ENCODE peak calls at places on chromosomes 12 and 14, in five cellular contexts. One of them, this sample, is unnamed. For H3K4me1, the result is how much of the 10 kb centered on the place peaks cover.

GRCh38 chr12:26631846-26632245 is 201.1 kb downstream of the ITPR2 start:
- DNase-seq in H1: no peak
- DNase-seq in A549: no peak
- DNase-seq in stomach: no peak
- DNase-seq in testis: no peak
- DNase-seq in this sample: no peak

GRCh38 chr12:107309020-107309419 is 215.7 kb upstream of the CRY1 start:
- DNase-seq in stomach: no peak
- DNase-seq in A549: no peak
- DNase-seq in H1: no peak
- DNase-seq in testis: no peak
- DNase-seq in this sample: no peak

GRCh38 chr14:100019156-100019882 is 45.9 kb upstream of the EVL start:
- DNase-seq in stomach: no peak
- DNase-seq in testis: no peak
- DNase-seq in H1: no peak
- DNase-seq in A549: peak
- DNase-seq in this sample: peak

GRCh38 chr14:70909788-70910614 is 2.7 kb downstream of the PCNX1 start:
- DNase-seq in stomach: no peak
- DNase-seq in A549: no peak
- DNase-seq in H1: no peak
- DNase-seq in testis: no peak
- DNase-seq in this sample: no peak

GRCh38 chr12:56078427-56078826 is 1.5 kb upstream of the ERBB3 start:
- DNase-seq in H1: no peak
- DNase-seq in testis: no peak
- DNase-seq in A549: no peak
- DNase-seq in stomach: no peak
- DNase-seq in this sample: no peak

GRCh38 chr12:39958377-39958776 is 147.5 kb downstream of the SLC2A13 start:
- DNase-seq in stomach: no peak
- DNase-seq in H1: no peak
- DNase-seq in testis: no peak
- DNase-seq in A549: no peak
- DNase-seq in this sample: no peak

GRCh38 chr12:6451348-6452244 is at the start of gene TAPBPL:
- DNase-seq in testis: peak
- DNase-seq in H1: no peak
- DNase-seq in stomach: peak
- DNase-seq in A549: peak
- DNase-seq in this sample: peak

GRCh38 chr14:41749425-41749824 is 142.7 kb downstream of the LRFN5 start:
- DNase-seq in A549: no peak
- DNase-seq in testis: no peak
- DNase-seq in H1: no peak
- DNase-seq in stomach: no peak
- DNase-seq in this sample: no peak

GRCh38 chr12:121524196-121524930 is 56.5 kb downstream of the KDM2B start:
- DNase-seq in testis: no peak
- DNase-seq in stomach: no peak
- DNase-seq in A549: no peak
- DNase-seq in H1: no peak
- DNase-seq in this sample: no peak

GRCh38 chr12:120118710-120119097 is 2.2 kb upstream of the RAB35 start:
- DNase-seq in testis: no peak
- DNase-seq in A549: no peak
- DNase-seq in H1: no peak
- DNase-seq in stomach: no peak
- DNase-seq in this sample: no peak

GRCh38 chr12:45587877-45588530 is 141.5 kb upstream of the ARID2 start:
- DNase-seq in testis: no peak
- DNase-seq in H1: no peak
- DNase-seq in A549: no peak
- DNase-seq in stomach: peak
- DNase-seq in this sample: no peak

GRCh38 chr12:114976959-114977358 is 293.0 kb upstream of the TBX3 start:
- DNase-seq in stomach: no peak
- DNase-seq in H1: no peak
- DNase-seq in A549: peak
- DNase-seq in testis: no peak
- DNase-seq in this sample: no peak

GRCh38 chr12:57299514-57300016 is 48.6 kb upstream of the STAC3 start:
- DNase-seq in A549: no peak
- DNase-seq in H1: no peak
- DNase-seq in testis: no peak
- DNase-seq in stomach: no peak
- DNase-seq in this sample: peak

GRCh38 chr12:120640840-120641833 is 711 bp downstream of the CABP1 start:
- DNase-seq in H1: peak
- DNase-seq in testis: peak
- DNase-seq in stomach: peak
- DNase-seq in A549: no peak
- DNase-seq in this sample: peak

GRCh38 chr14:26839481-26839880 is 241.6 kb upstream of the NOVA1 start:
- DNase-seq in stomach: no peak
- DNase-seq in A549: no peak
- DNase-seq in testis: no peak
- DNase-seq in H1: no peak
- DNase-seq in this sample: no peak

GRCh38 chr12:94123127-94123526 is 25.2 kb upstream of the PLXNC1 start:
- DNase-seq in A549: no peak
- DNase-seq in testis: no peak
- DNase-seq in stomach: no peak
- DNase-seq in H1: no peak
- DNase-seq in this sample: no peak

GRCh38 chr14:69687963-69688649 is 76.7 kb downstream of the SUSD6 start:
- DNase-seq in H1: no peak
- DNase-seq in testis: no peak
- DNase-seq in A549: no peak
- DNase-seq in stomach: no peak
- DNase-seq in this sample: peak

GRCh38 chr14:31934767-31935266 is 142.3 kb upstream of the ARHGAP5 start:
- DNase-seq in testis: peak
- DNase-seq in A549: peak
- DNase-seq in H1: no peak
- DNase-seq in stomach: no peak
- DNase-seq in this sample: peak

GRCh38 chr14:69595336-69595735 is 16.1 kb upstream of the SUSD6 start:
- DNase-seq in stomach: no peak
- DNase-seq in A549: no peak
- DNase-seq in testis: no peak
- DNase-seq in H1: no peak
- DNase-seq in this sample: no peak

GRCh38 chr14:37246427-37246829 is 48.7 kb downstream of the MIPOL1 start:
- DNase-seq in A549: peak
- DNase-seq in H1: no peak
- DNase-seq in testis: no peak
- DNase-seq in stomach: no peak
- DNase-seq in this sample: peak

GRCh38 chr12:75478395-75478794 is 2.2 kb upstream of the GLIPR1 start:
- DNase-seq in stomach: no peak
- DNase-seq in A549: no peak
- DNase-seq in testis: no peak
- DNase-seq in H1: no peak
- DNase-seq in this sample: no peak

GRCh38 chr12:64450057-64450640 is 1.8 kb upstream of the TBK1 start:
- DNase-seq in H1: no peak
- DNase-seq in testis: no peak
- DNase-seq in A549: no peak
- DNase-seq in stomach: no peak
- DNase-seq in this sample: no peak

GRCh38 chr12:6700646-6701051 is at the start of gene PIANP:
- DNase-seq in stomach: peak
- DNase-seq in H1: no peak
- DNase-seq in testis: peak
- DNase-seq in A549: peak
- DNase-seq in this sample: peak

GRCh38 chr12:112514926-112515642 is 96.3 kb downstream of the PTPN11 start:
- DNase-seq in stomach: no peak
- DNase-seq in A549: no peak
- DNase-seq in H1: no peak
- DNase-seq in testis: no peak
- DNase-seq in this sample: peak

GRCh38 chr12:124837958-124838803 is 25.5 kb downstream of the SCARB1 start:
- DNase-seq in testis: peak
- DNase-seq in A549: peak
- DNase-seq in H1: no peak
- DNase-seq in stomach: peak
- DNase-seq in this sample: peak

DNA sequence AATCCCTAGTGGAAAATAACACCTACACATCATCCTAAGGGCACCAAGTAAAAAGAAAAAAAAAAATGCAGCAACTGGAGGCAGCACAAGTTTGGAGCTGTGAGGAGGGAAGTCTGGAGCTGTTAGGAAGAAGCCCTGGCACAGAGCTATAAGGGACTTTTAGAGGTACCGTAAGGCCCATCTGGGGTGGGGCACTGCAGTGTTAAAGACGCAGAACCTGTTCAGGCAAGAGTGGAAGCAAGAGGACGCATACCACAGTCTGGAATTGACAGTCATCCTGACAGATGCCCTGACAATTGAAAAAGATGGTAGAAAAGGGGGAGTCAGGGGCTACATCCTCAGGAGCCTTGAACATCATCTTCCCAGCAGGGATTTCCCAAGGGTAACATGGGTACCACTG is 195.9 kb upstream of the PLEKHG7 start:
- DNase-seq in testis: no peak
- DNase-seq in stomach: no peak
- DNase-seq in H1: no peak
- DNase-seq in A549: no peak
- DNase-seq in this sample: no peak
- H3K4me1 ChIP-seq in testis: under half
- H3K4me1 ChIP-seq in stomach: under half
- H3K4me1 ChIP-seq in H1: under half
- H3K4me1 ChIP-seq in A549: under half
- H3K4me1 ChIP-seq in this sample: under half

GRCh38 chr12:41681898-41682297 is 462.8 kb downstream of the GXYLT1 start:
- DNase-seq in testis: no peak
- DNase-seq in stomach: no peak
- DNase-seq in A549: no peak
- DNase-seq in H1: no peak
- DNase-seq in this sample: no peak
- H3K4me1 ChIP-seq in testis: under half
- H3K4me1 ChIP-seq in stomach: under half
- H3K4me1 ChIP-seq in A549: under half
- H3K4me1 ChIP-seq in H1: under half
- H3K4me1 ChIP-seq in this sample: under half

DNA sequence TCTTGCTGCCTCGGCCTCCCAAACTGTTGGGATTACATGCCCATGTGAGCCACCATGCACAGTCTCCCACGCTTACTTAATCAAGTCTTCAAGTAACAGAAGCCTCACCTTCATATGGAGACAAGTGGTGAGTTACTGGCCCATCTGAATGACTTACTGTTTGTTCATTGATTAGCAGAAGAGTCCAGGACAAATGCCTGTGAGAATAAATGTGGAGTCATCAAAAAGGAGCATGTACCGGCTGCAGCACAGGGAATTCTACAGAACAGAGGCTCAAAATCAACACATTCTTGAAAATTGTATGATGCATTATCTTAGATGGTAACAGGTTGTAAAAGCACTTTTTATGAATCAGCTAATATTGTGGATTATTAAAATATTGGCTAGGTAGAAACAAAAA is 72.5 kb upstream of the FERMT2 start:
- DNase-seq in H1: no peak
- DNase-seq in A549: no peak
- DNase-seq in testis: no peak
- DNase-seq in stomach: no peak
- DNase-seq in this sample: no peak
- H3K4me1 ChIP-seq in H1: under half
- H3K4me1 ChIP-seq in A549: under half
- H3K4me1 ChIP-seq in testis: under half
- H3K4me1 ChIP-seq in stomach: under half
- H3K4me1 ChIP-seq in this sample: under half

DNA sequence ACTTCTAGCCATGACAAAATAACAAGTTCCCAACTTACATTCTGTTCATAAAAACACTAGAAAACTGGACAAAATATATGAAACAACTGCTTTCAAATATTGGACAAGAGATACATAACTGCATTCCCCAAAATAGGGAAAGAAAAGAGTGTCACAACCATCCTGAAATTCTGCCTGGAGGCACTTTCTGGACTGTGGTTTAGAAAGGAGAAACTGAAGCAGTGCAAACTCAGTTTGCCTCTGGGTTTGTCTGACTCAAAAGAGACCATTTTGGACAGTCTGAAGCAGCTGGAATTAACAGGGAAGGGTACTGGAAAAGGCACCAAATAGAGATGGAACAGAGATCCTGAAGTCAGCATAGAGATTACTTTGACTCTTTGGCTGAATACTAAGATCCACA is 11.3 kb upstream of the SYT1 start:
- DNase-seq in testis: no peak
- DNase-seq in stomach: no peak
- DNase-seq in A549: no peak
- DNase-seq in H1: no peak
- DNase-seq in this sample: no peak
- H3K4me1 ChIP-seq in testis: under half
- H3K4me1 ChIP-seq in stomach: under half
- H3K4me1 ChIP-seq in A549: under half
- H3K4me1 ChIP-seq in H1: under half
- H3K4me1 ChIP-seq in this sample: under half

GRCh38 chr14:88535149-88535548 is 19.7 kb downstream of the PTPN21 start:
- DNase-seq in A549: no peak
- DNase-seq in stomach: no peak
- DNase-seq in testis: no peak
- DNase-seq in H1: no peak
- DNase-seq in this sample: no peak
- H3K4me1 ChIP-seq in A549: under half
- H3K4me1 ChIP-seq in stomach: under half
- H3K4me1 ChIP-seq in testis: under half
- H3K4me1 ChIP-seq in H1: under half
- H3K4me1 ChIP-seq in this sample: under half

DNA sequence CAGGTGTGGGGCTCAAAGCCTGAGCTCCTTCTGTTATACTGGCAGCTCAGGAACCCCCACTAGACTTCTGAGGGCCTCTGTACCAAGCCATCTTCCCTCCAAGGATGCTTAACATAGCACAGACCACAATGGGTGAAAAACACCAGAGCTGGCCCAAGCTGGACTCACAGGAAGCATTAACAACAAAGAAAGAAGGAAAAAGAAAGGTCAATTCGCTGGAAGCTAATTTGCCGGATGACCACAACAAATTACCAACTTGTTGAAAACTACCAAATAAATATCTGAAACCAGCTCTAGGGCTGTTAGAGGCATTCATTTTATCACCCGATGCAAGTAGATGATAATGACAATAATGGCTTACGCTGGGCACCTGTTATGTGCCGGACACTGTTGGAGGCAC is 48.7 kb downstream of the RBM19 start:
- DNase-seq in stomach: no peak
- DNase-seq in H1: no peak
- DNase-seq in testis: no peak
- DNase-seq in A549: no peak
- DNase-seq in this sample: no peak
- H3K4me1 ChIP-seq in stomach: under half
- H3K4me1 ChIP-seq in H1: under half
- H3K4me1 ChIP-seq in testis: under half
- H3K4me1 ChIP-seq in A549: under half
- H3K4me1 ChIP-seq in this sample: under half

This sample was measured in SJCRH30.